ENCODE peak calls at places on chromosomes 6 and 20, in nine cellular contexts. U is hippocampal formation; T is Right ventricle myocardium superior; B is activated naive CD8-positive, alpha-beta T cell treated with anti-CD3 and anti-CD28 coated beads for 36 hours; W is activated CD8-positive, alpha-beta memory T cell treated with anti-CD3 and anti-CD28 coated beads for 48 hours; N is fibroblast of the conjunctiva; Z is breast epithelium; J is naive thymus-derived CD8-positive, alpha-beta T cell; C is effector CD4-positive, alpha-beta T cell. D is an unnamed sample.

GRCh38 chr6:131937703-131938631 is 13.2 kb downstream of the CCN2 start:
- DNase-seq in U (no peak), T (no peak), B (no peak), W (no peak), N (peak), Z (no peak), J (no peak), C (no peak), D (peak)

GRCh38 chr20:57330998-57331397 is 1.4 kb downstream of the SPO11 start:
- DNase-seq in U (peak), T (no peak), B (no peak), W (no peak), N (no peak), Z (no peak), J (no peak), C (no peak), D (no peak)

GRCh38 chr6:125123468-125124249 is 29.9 kb upstream of the TPD52L1 start:
- DNase-seq in U (no peak), T (no peak), B (no peak), W (no peak), N (no peak), Z (no peak), J (no peak), C (no peak), D (no peak)

GRCh38 chr6:42390228-42390934 is 61.3 kb downstream of the TRERF1 start:
- DNase-seq in U (no peak), T (no peak), B (peak), W (peak), N (no peak), Z (no peak), J (peak), C (peak), D (no peak)

GRCh38 chr6:38349795-38350194 is 289.9 kb downstream of the BTBD9 start:
- DNase-seq in U (no peak), T (no peak), B (no peak), W (no peak), N (no peak), Z (no peak), J (no peak), C (no peak), D (peak)

GRCh38 chr6:124356276-124356810 is 552.7 kb downstream of the NKAIN2 start:
- DNase-seq in U (no peak), T (no peak), B (no peak), W (no peak), N (no peak), Z (no peak), J (no peak), C (no peak), D (no peak)

GRCh38 chr6:159826968-159827647 is 27.0 kb downstream of the PNLDC1 start:
- DNase-seq in U (no peak), T (no peak), B (no peak), W (no peak), N (no peak), Z (no peak), J (no peak), C (no peak), D (no peak)

GRCh38 chr6:109854541-109855308 is 123.4 kb upstream of the GPR6 start:
- DNase-seq in U (no peak), T (no peak), B (no peak), W (no peak), N (no peak), Z (no peak), J (no peak), C (no peak), D (no peak)

GRCh38 chr6:35719407-35719829 is 17.4 kb upstream of the ARMC12 start:
- DNase-seq in U (no peak), T (no peak), B (no peak), W (no peak), N (no peak), Z (no peak), J (no peak), C (no peak), D (no peak)

GRCh38 chr6:149335924-149336323 is 18.4 kb downstream of the TAB2 start:
- DNase-seq in U (no peak), T (no peak), B (peak), W (no peak), N (no peak), Z (no peak), J (no peak), C (no peak), D (peak)

GRCh38 chr6:14499804-14500203 is 382.2 kb downstream of the CD83 start:
- DNase-seq in U (no peak), T (no peak), B (no peak), W (no peak), N (peak), Z (no peak), J (no peak), C (no peak), D (peak)

GRCh38 chr6:84172574-84172973 is 54.9 kb downstream of the CEP162 start:
- DNase-seq in U (no peak), T (no peak), B (no peak), W (no peak), N (no peak), Z (no peak), J (no peak), C (no peak), D (no peak)

GRCh38 chr6:151690768-151691562 is 116.5 kb upstream of the ESR1 start:
- DNase-seq in U (no peak), T (no peak), B (peak), W (no peak), N (no peak), Z (no peak), J (no peak), C (no peak), D (peak)